ENCODE peak calls at places on chromosomes 6 and 20, in nine cellular contexts. A is CD8-positive, alpha-beta memory T cell; U is M059J; X is activated effector memory CD4-positive, alpha-beta T cell treated with anti-CD3 and anti-CD28 coated beads, Interleukin-2, amount 50 U/mL, for 16 hours; E is effector memory CD8-positive, alpha-beta T cell; O is Kasumi-1; N is testis; K is stromal cell of bone marrow; G is kidney tubule cell. V is an unnamed sample.

GRCh38 chr6:169427856-169428255 is 174.2 kb upstream of the THBS2 start:
- DNase-seq in O (no peak), N (no peak), G (peak), K (peak), X (no peak), A (no peak), E (no peak), U (peak), V (no peak)

GRCh38 chr6:110233769-110234374 is 53.6 kb downstream of the CDC40 start:
- DNase-seq in N (no peak), E (no peak), A (no peak), K (peak), X (no peak), U (peak), G (peak), O (peak), V (no peak)

GRCh38 chr20:64091762-64092161 is 7.6 kb upstream of the LKAAEAR1 start:
- DNase-seq in U (no peak), N (no peak), X (no peak), G (no peak), E (no peak), K (no peak), O (no peak), A (no peak), V (no peak)

GRCh38 chr6:161079566-161080262 is 88.1 kb downstream of the MAP3K4 start:
- DNase-seq in X (peak), U (peak), G (peak), A (peak), O (no peak), N (no peak), K (peak), E (peak), V (no peak)

GRCh38 chr6:105482227-105482839 is 79.5 kb upstream of the PREP start:
- DNase-seq in U (peak), O (no peak), K (no peak), X (no peak), G (peak), N (peak), A (no peak), E (no peak), V (no peak)

GRCh38 chr6:35185971-35186370 is 27.8 kb upstream of the SCUBE3 start:
- DNase-seq in X (peak), G (peak), E (no peak), U (no peak), O (no peak), A (no peak), N (no peak), K (no peak), V (no peak)

GRCh38 chr6:159875194-159875593 is 15.6 kb upstream of the MAS1 start:
- DNase-seq in O (no peak), X (no peak), G (no peak), U (no peak), K (no peak), E (no peak), N (no peak), A (no peak), V (no peak)

GRCh38 chr6:96836579-96837137 is 619 bp downstream of the GPR63 start:
- DNase-seq in U (no peak), G (peak), O (peak), E (no peak), K (no peak), A (no peak), X (peak), N (peak), V (no peak)

GRCh38 chr20:57657537-57658446 is 37.6 kb upstream of the ZBP1 start:
- DNase-seq in X (peak), N (peak), K (no peak), G (peak), U (no peak), O (no peak), A (peak), E (peak), V (no peak)

GRCh38 chr6:169337881-169338445 is 84.3 kb upstream of the THBS2 start:
- DNase-seq in O (no peak), N (no peak), K (peak), A (no peak), X (no peak), E (no peak), U (no peak), G (no peak), V (no peak)

GRCh38 chr6:166970776-166971175 is 14.4 kb upstream of the RNASET2 start:
- DNase-seq in N (no peak), O (no peak), X (no peak), G (no peak), U (no peak), A (no peak), E (no peak), K (no peak), V (no peak)

GRCh38 chr6:12516070-12516469 is 200.5 kb upstream of the PHACTR1 start:
- DNase-seq in N (peak), G (no peak), K (no peak), X (no peak), A (no peak), O (no peak), U (peak), E (no peak), V (no peak)

GRCh38 chr6:53437557-53438202 is 88.9 kb upstream of the ELOVL5 start:
- DNase-seq in N (peak), O (peak), K (peak), E (peak), G (peak), X (no peak), U (peak), A (peak), V (peak)

GRCh38 chr6:143727035-143727434 is 49.3 kb downstream of the PHACTR2 start:
- DNase-seq in N (no peak), X (no peak), A (no peak), K (no peak), O (no peak), G (no peak), U (no peak), E (no peak), V (no peak)

GRCh38 chr20:10209091-10209490 is 9.5 kb upstream of the SNAP25 start:
- DNase-seq in K (no peak), U (peak), E (no peak), G (no peak), X (no peak), A (no peak), N (no peak), O (no peak), V (no peak)

GRCh38 chr20:8661229-8662023 is 407.5 kb upstream of the PLCB4 start:
- DNase-seq in X (no peak), G (no peak), U (peak), E (no peak), O (peak), A (no peak), N (no peak), K (no peak), V (no peak)

GRCh38 chr6:84252140-84252539 is 24.7 kb upstream of the CEP162 start:
- DNase-seq in G (no peak), N (no peak), A (no peak), X (no peak), K (no peak), E (no peak), O (no peak), U (no peak), V (no peak)

GRCh38 chr6:39642300-39642699 is 82.9 kb downstream of the KIF6 start:
- DNase-seq in E (no peak), X (no peak), O (no peak), G (no peak), K (no peak), U (peak), N (no peak), A (no peak), V (no peak)

GRCh38 chr6:14288910-14289309 is 171.3 kb downstream of the CD83 start:
- DNase-seq in N (no peak), U (peak), E (no peak), G (peak), K (no peak), A (no peak), X (no peak), O (no peak), V (no peak)

GRCh38 chr20:58718729-58719128 is 26.1 kb downstream of the NPEPL1 start:
- DNase-seq in U (no peak), G (no peak), E (no peak), N (no peak), X (peak), K (no peak), O (no peak), A (no peak), V (no peak)

GRCh38 chr6:89023591-89024441 is 56.7 kb upstream of the PNRC1 start:
- DNase-seq in O (no peak), X (no peak), A (no peak), E (no peak), U (peak), N (peak), G (peak), K (no peak), V (no peak)

GRCh38 chr20:4889446-4889845 is 111.9 kb downstream of the SLC23A2 start:
- DNase-seq in G (no peak), N (no peak), X (no peak), O (no peak), U (no peak), K (no peak), E (no peak), A (no peak), V (no peak)

GRCh38 chr20:2859330-2860121 is 13.8 kb upstream of the PTPRA start:
- DNase-seq in A (no peak), E (no peak), N (no peak), U (peak), G (no peak), X (peak), K (peak), O (no peak), V (no peak)

GRCh38 chr20:32762754-32763201 is 593 bp downstream of the DNMT3B start:
- DNase-seq in U (peak), E (no peak), G (no peak), K (no peak), X (no peak), O (peak), N (no peak), A (peak), V (no peak)

V was measured in GF-D8.